ENCODE peak calls at places on chromosomes 6 and 20, in eight cellular contexts. G is fibroblast of the conjunctiva; W is iPS-NIHi11; V is NCI-H1417 treated with DMSO at 0.1 percent for 48 hours; M is PC-3; H is adrenal gland; B is activated CD4-positive, alpha-beta T cell treated with anti-CD3 and anti-CD28 coated beads, Interleukin-2, amount 10 ng/mL, durations not matched to agents 7 days and 5 days; J is HT-29. L is an unnamed sample.
A peak's percentile ranks its signal among the peaks of the same experiment; 100 is the strongest.

GRCh38 chr6:153503810-153504209 is 372.7 kb upstream of the RGS17 start:
- DNase-seq in G (peak; percentile 0), W (peak; percentile 18), V (no peak), M (peak; percentile 12), H (no peak), B (no peak), J (peak; percentile 38), L (no peak)

GRCh38 chr6:119090256-119090655 is 11.8 kb upstream of the FAM184A start:
- DNase-seq in G (no peak), W (peak; percentile 46), V (no peak), M (no peak), H (no peak), B (no peak), J (peak; percentile 5), L (no peak)

GRCh38 chr20:50005378-50006020 is 22.7 kb downstream of the SNAI1 start:
- DNase-seq in G (no peak), W (no peak), V (no peak), M (no peak), H (no peak), B (no peak), J (no peak), L (no peak)

GRCh38 chr20:18705490-18705889 is 108.1 kb upstream of the SCP2D1 start:
- DNase-seq in G (peak; percentile 12), W (no peak), V (no peak), M (no peak), H (no peak), B (no peak), J (no peak), L (no peak)

GRCh38 chr20:46255440-46256104 is 52.7 kb downstream of the CDH22 start:
- DNase-seq in G (no peak), W (peak; percentile 48), V (peak; percentile 90), M (peak; percentile 97), H (peak; percentile 85), B (no peak), J (peak; percentile 100), L (no peak)

GRCh38 chr6:168133186-168133585 is 54.2 kb upstream of the FRMD1 start:
- DNase-seq in G (no peak), W (peak; percentile 44), V (no peak), M (no peak), H (peak; percentile 19), B (no peak), J (no peak), L (no peak)

GRCh38 chr6:34189806-34190503 is 44.1 kb upstream of the GRM4 start:
- DNase-seq in G (no peak), W (no peak), V (no peak), M (no peak), H (peak; percentile 18), B (peak; percentile 48), J (no peak), L (no peak)

GRCh38 chr20:51505566-51505965 is 37.0 kb downstream of the NFATC2 start:
- DNase-seq in G (no peak), W (no peak), V (no peak), M (no peak), H (no peak), B (no peak), J (no peak), L (no peak)

GRCh38 chr6:84441456-84441855 is 214.0 kb upstream of the CEP162 start:
- DNase-seq in G (no peak), W (no peak), V (no peak), M (no peak), H (no peak), B (no peak), J (no peak), L (no peak)

GRCh38 chr6:148441454-148441911 is 98.8 kb downstream of the SASH1 start:
- DNase-seq in G (peak; percentile 38), W (no peak), V (no peak), M (peak; percentile 95), H (no peak), B (no peak), J (peak; percentile 83), L (no peak)

GRCh38 chr20:36167826-36168634 is 13.5 kb downstream of the EPB41L1 start:
- DNase-seq in G (no peak), W (no peak), V (no peak), M (peak; percentile 86), H (peak; percentile 73), B (no peak), J (no peak), L (no peak)

GRCh38 chr6:159100011-159100788 is 55.4 kb upstream of the TAGAP start:
- DNase-seq in G (no peak), W (no peak), V (no peak), M (no peak), H (no peak), B (no peak), J (no peak), L (no peak)

GRCh38 chr6:34243901-34244884 is 4.6 kb downstream of the SMIM29 start:
- DNase-seq in G (peak; percentile 81), W (peak; percentile 43), V (no peak), M (peak; percentile 97), H (peak; percentile 88), B (no peak), J (peak; percentile 86), L (peak; percentile 30)

GRCh38 chr20:35320396-35321126 is 28.3 kb upstream of the FAM83C start:
- DNase-seq in G (no peak), W (peak; percentile 17), V (no peak), M (peak; percentile 91), H (no peak), B (no peak), J (peak; percentile 79), L (no peak)

GRCh38 chr6:105886812-105887513 is 199.2 kb upstream of the PRDM1 start:
- DNase-seq in G (no peak), W (no peak), V (no peak), M (no peak), H (no peak), B (no peak), J (no peak), L (no peak)

GRCh38 chr20:47476452-47476851 is 25.2 kb upstream of the NCOA3 start:
- DNase-seq in G (no peak), W (no peak), V (no peak), M (no peak), H (no peak), B (no peak), J (no peak), L (no peak)

L was measured in effector CD4-positive, alpha-beta T cell.